ENCODE peak calls at places on chromosomes 7 and 10, in seven cellular contexts. Z is T1000; K is T follicular helper cell; U is effector memory CD4-positive, alpha-beta T cell; E is NCI-H1417 treated with DMSO at 0.1 percent for 48 hours; A is activated T-helper 1 cell treated with anti-CD3 and anti-CD28 coated beads, Interleukin-12 subunit alpha, Interleukin-12 subunit beta, Interleukin-2, Interleukin-4 antibody, amounts not matched to agents 30 ng/mL and 10 ng/mL and 1 ng/mL, durations not matched to agents 14 hours and 24 hours and 36 hours; N is uterus. F is an unnamed sample.

GRCh38 chr10:75778665-75779064 is 347.2 kb downstream of the LRMDA start:
- DNase-seq in Z (no peak), U (no peak), N (no peak), E (no peak), A (no peak), K (no peak), F (no peak)

GRCh38 chr7:37947840-37948198 is 27.4 kb downstream of the EPDR1 start:
- DNase-seq in Z (no peak), E (no peak), N (no peak), A (no peak), K (no peak), U (no peak), F (no peak)

GRCh38 chr7:140911746-140912145 is 13.0 kb downstream of the BRAF start:
- DNase-seq in U (no peak), N (no peak), A (no peak), Z (no peak), K (no peak), E (no peak), F (no peak)

GRCh38 chr10:43205681-43206390 is 61.0 kb downstream of the RASGEF1A start:
- DNase-seq in Z (no peak), E (no peak), U (no peak), A (no peak), K (no peak), N (peak; percentile 7), F (no peak)

GRCh38 chr10:120186506-120186905 is 270.5 kb upstream of the PLPP4 start:
- DNase-seq in K (no peak), Z (no peak), U (no peak), E (no peak), N (no peak), A (no peak), F (no peak)

GRCh38 chr7:1283941-1284742 is 51.5 kb downstream of the UNCX start:
- DNase-seq in N (no peak), U (no peak), A (no peak), E (no peak), Z (no peak), K (no peak), F (no peak)

GRCh38 chr10:75431180-75432111 is at the start of gene LRMDA:
- DNase-seq in A (no peak), N (peak; percentile 61), K (no peak), U (no peak), E (no peak), Z (no peak), F (no peak)

GRCh38 chr10:3852147-3852904 is 67.3 kb upstream of the KLF6 start:
- DNase-seq in E (no peak), N (peak; percentile 94), A (peak; percentile 58), Z (peak; percentile 38), U (peak; percentile 62), K (peak; percentile 59), F (peak; percentile 92)

GRCh38 chr10:66167816-66168215 is 758.0 kb upstream of the LRRTM3 start:
- DNase-seq in Z (no peak), K (no peak), A (no peak), E (no peak), N (no peak), U (no peak), F (no peak)

GRCh38 chr7:77727936-77728701 is 31.9 kb downstream of the RSBN1L start:
- DNase-seq in A (no peak), U (no peak), Z (no peak), E (peak; percentile 12), N (no peak), K (peak; percentile 6), F (peak; percentile 21)

GRCh38 chr7:78377532-78377931 is 579.0 kb downstream of the PHTF2 start:
- DNase-seq in N (no peak), K (no peak), U (no peak), E (no peak), Z (no peak), A (no peak), F (no peak)

GRCh38 chr10:24493168-24493567 is 230.5 kb downstream of the ARHGAP21 start:
- DNase-seq in N (no peak), K (no peak), U (no peak), Z (no peak), A (no peak), E (no peak), F (no peak)

F was measured in GM04503.